ENCODE peak calls at places on chromosomes 5 and 9, in four cellular contexts. Y, F, Z and K are unnamed samples.

GRCh38 chr9:115103746-115104477 is 14.0 kb downstream of the TNC start:
- DNase-seq in Y (no peak), F (no peak), Z (no peak), K (no peak)

GRCh38 chr5:77391240-77391765 is 100.8 kb downstream of the WDR41 start:
- DNase-seq in Y (no peak), F (no peak), Z (no peak), K (no peak)

GRCh38 chr9:86185872-86186271 is 73.6 kb downstream of the C9orf153 start:
- DNase-seq in Y (no peak), F (no peak), Z (no peak), K (no peak)

GRCh38 chr9:9855503-9856078 is 757.2 kb downstream of the PTPRD start:
- DNase-seq in Y (peak; percentile 45), F (no peak), Z (no peak), K (no peak)

GRCh38 chr5:159385529-159385928 is 55.2 kb upstream of the IL12B start:
- DNase-seq in Y (no peak), F (no peak), Z (no peak), K (no peak)

GRCh38 chr9:126295936-126296600 is 30.6 kb upstream of the MVB12B start:
- DNase-seq in Y (no peak), F (no peak), Z (no peak), K (no peak)

GRCh38 chr9:32264171-32264862 is 120.1 kb upstream of the ACO1 start:
- DNase-seq in Y (peak; percentile 47), F (no peak), Z (no peak), K (no peak)

GRCh38 chr5:139709587-139710369 is 61.6 kb downstream of the CXXC5 start:
- DNase-seq in Y (no peak), F (no peak), Z (peak; percentile 86), K (no peak)

GRCh38 chr9:96084289-96084688 is 208.8 kb downstream of the ERCC6L2 start:
- DNase-seq in Y (peak; percentile 52), F (no peak), Z (no peak), K (no peak)

GRCh38 chr9:90523953-90524352 is 118.7 kb downstream of the DIRAS2 start:
- DNase-seq in Y (no peak), F (no peak), Z (no peak), K (no peak)